ENCODE peak calls at places on chromosomes 6 and 20, in six cellular contexts. One of them, this sample, is unnamed.

GRCh38 chr20:54002741-54003140 is 67.7 kb downstream of the BCAS1 start:
- DNase-seq in H4: no peak
- DNase-seq in RPMI8226: no peak
- DNase-seq in Kasumi-1: no peak
- DNase-seq in lower lobe of right lung: no peak
- DNase-seq in posterior vena cava: no peak
- DNase-seq in this sample: no peak

GRCh38 chr6:78243519-78243918 is 590.7 kb downstream of the MEI4 start:
- DNase-seq in Kasumi-1: no peak
- DNase-seq in lower lobe of right lung: no peak
- DNase-seq in posterior vena cava: no peak
- DNase-seq in RPMI8226: no peak
- DNase-seq in H4: peak
- DNase-seq in this sample: no peak

GRCh38 chr20:33169176-33169794 is 1.3 kb downstream of the BPIFA2 start:
- DNase-seq in Kasumi-1: peak
- DNase-seq in posterior vena cava: peak
- DNase-seq in H4: no peak
- DNase-seq in lower lobe of right lung: no peak
- DNase-seq in RPMI8226: peak
- DNase-seq in this sample: no peak

GRCh38 chr20:47274449-47275108 is 81.9 kb downstream of the ZMYND8 start:
- DNase-seq in lower lobe of right lung: no peak
- DNase-seq in Kasumi-1: peak
- DNase-seq in H4: peak
- DNase-seq in RPMI8226: no peak
- DNase-seq in posterior vena cava: no peak
- DNase-seq in this sample: no peak

GRCh38 chr6:398065-398464 is 6.5 kb downstream of the IRF4 start:
- DNase-seq in RPMI8226: no peak
- DNase-seq in lower lobe of right lung: no peak
- DNase-seq in Kasumi-1: no peak
- DNase-seq in H4: no peak
- DNase-seq in posterior vena cava: no peak
- DNase-seq in this sample: no peak

GRCh38 chr6:142803027-142803426 is 141.9 kb downstream of the HIVEP2 start:
- DNase-seq in posterior vena cava: no peak
- DNase-seq in H4: no peak
- DNase-seq in lower lobe of right lung: no peak
- DNase-seq in RPMI8226: no peak
- DNase-seq in Kasumi-1: no peak
- DNase-seq in this sample: no peak

GRCh38 chr20:61295726-61296628 is 43.9 kb downstream of the CDH4 start:
- DNase-seq in lower lobe of right lung: no peak
- DNase-seq in posterior vena cava: no peak
- DNase-seq in Kasumi-1: no peak
- DNase-seq in RPMI8226: no peak
- DNase-seq in H4: no peak
- DNase-seq in this sample: no peak

GRCh38 chr6:88120635-88121034 is 45.5 kb downstream of the CNR1 start:
- DNase-seq in Kasumi-1: no peak
- DNase-seq in RPMI8226: no peak
- DNase-seq in lower lobe of right lung: no peak
- DNase-seq in H4: no peak
- DNase-seq in posterior vena cava: no peak
- DNase-seq in this sample: no peak

GRCh38 chr20:43985121-43985520 is 70.5 kb downstream of the TOX2 start:
- DNase-seq in RPMI8226: no peak
- DNase-seq in Kasumi-1: no peak
- DNase-seq in lower lobe of right lung: no peak
- DNase-seq in posterior vena cava: no peak
- DNase-seq in H4: no peak
- DNase-seq in this sample: no peak

GRCh38 chr6:168985705-168986104 is 267.9 kb downstream of the THBS2 start:
- DNase-seq in Kasumi-1: no peak
- DNase-seq in RPMI8226: no peak
- DNase-seq in lower lobe of right lung: no peak
- DNase-seq in H4: no peak
- DNase-seq in posterior vena cava: no peak
- DNase-seq in this sample: no peak

GRCh38 chr20:59988141-59988540 is 29.9 kb downstream of the CDH26 start:
- DNase-seq in H4: no peak
- DNase-seq in Kasumi-1: no peak
- DNase-seq in RPMI8226: no peak
- DNase-seq in lower lobe of right lung: peak
- DNase-seq in posterior vena cava: no peak
- DNase-seq in this sample: no peak

GRCh38 chr20:32737371-32738223 is 5.7 kb downstream of the COMMD7 start:
- DNase-seq in Kasumi-1: no peak
- DNase-seq in RPMI8226: no peak
- DNase-seq in lower lobe of right lung: no peak
- DNase-seq in posterior vena cava: no peak
- DNase-seq in H4: peak
- DNase-seq in this sample: no peak

GRCh38 chr6:31898200-31899011 is 908 bp upstream of the EHMT2 start:
- DNase-seq in H4: peak
- DNase-seq in lower lobe of right lung: no peak
- DNase-seq in RPMI8226: peak
- DNase-seq in Kasumi-1: peak
- DNase-seq in posterior vena cava: peak
- DNase-seq in this sample: no peak

GRCh38 chr20:63116412-63117106 is 99.4 kb downstream of the YTHDF1 start:
- DNase-seq in H4: no peak
- DNase-seq in lower lobe of right lung: peak
- DNase-seq in Kasumi-1: peak
- DNase-seq in RPMI8226: peak
- DNase-seq in posterior vena cava: peak
- DNase-seq in this sample: no peak

GRCh38 chr6:136103763-136104311 is 146.3 kb downstream of the MTFR2 start:
- DNase-seq in Kasumi-1: no peak
- DNase-seq in H4: no peak
- DNase-seq in RPMI8226: no peak
- DNase-seq in posterior vena cava: no peak
- DNase-seq in lower lobe of right lung: no peak
- DNase-seq in this sample: peak

GRCh38 chr6:117327149-117328004 is 62.0 kb downstream of the VGLL2 start:
- DNase-seq in posterior vena cava: no peak
- DNase-seq in RPMI8226: no peak
- DNase-seq in H4: no peak
- DNase-seq in lower lobe of right lung: no peak
- DNase-seq in Kasumi-1: no peak
- DNase-seq in this sample: no peak

GRCh38 chr6:67706388-67706787 is 928.7 kb upstream of the ADGRB3 start:
- DNase-seq in lower lobe of right lung: no peak
- DNase-seq in posterior vena cava: no peak
- DNase-seq in Kasumi-1: no peak
- DNase-seq in H4: no peak
- DNase-seq in RPMI8226: no peak
- DNase-seq in this sample: no peak

GRCh38 chr6:32983493-32983848 is 15.1 kb downstream of the BRD2 start:
- DNase-seq in H4: no peak
- DNase-seq in RPMI8226: no peak
- DNase-seq in lower lobe of right lung: no peak
- DNase-seq in Kasumi-1: no peak
- DNase-seq in posterior vena cava: no peak
- DNase-seq in this sample: no peak

GRCh38 chr6:2412731-2413130 is 167.3 kb upstream of the GMDS start:
- DNase-seq in Kasumi-1: no peak
- DNase-seq in RPMI8226: no peak
- DNase-seq in lower lobe of right lung: no peak
- DNase-seq in posterior vena cava: no peak
- DNase-seq in H4: no peak
- DNase-seq in this sample: no peak

GRCh38 chr20:11654766-11655165 is 262.9 kb upstream of the BTBD3 start:
- DNase-seq in H4: no peak
- DNase-seq in Kasumi-1: no peak
- DNase-seq in RPMI8226: no peak
- DNase-seq in lower lobe of right lung: no peak
- DNase-seq in posterior vena cava: no peak
- DNase-seq in this sample: no peak

GRCh38 chr20:45469336-45470261 is at the start of gene WFDC2:
- DNase-seq in Kasumi-1: no peak
- DNase-seq in RPMI8226: no peak
- DNase-seq in H4: no peak
- DNase-seq in lower lobe of right lung: peak
- DNase-seq in posterior vena cava: no peak
- DNase-seq in this sample: no peak

GRCh38 chr6:83258517-83258916 is 65.4 kb downstream of the RWDD2A start:
- DNase-seq in lower lobe of right lung: no peak
- DNase-seq in RPMI8226: no peak
- DNase-seq in Kasumi-1: no peak
- DNase-seq in posterior vena cava: no peak
- DNase-seq in H4: no peak
- DNase-seq in this sample: no peak

GRCh38 chr20:58715709-58716475 is 23.3 kb downstream of the NPEPL1 start:
- DNase-seq in RPMI8226: no peak
- DNase-seq in lower lobe of right lung: no peak
- DNase-seq in H4: no peak
- DNase-seq in posterior vena cava: peak
- DNase-seq in Kasumi-1: no peak
- DNase-seq in this sample: peak

GRCh38 chr6:107173779-107174178 is 58.5 kb upstream of the BEND3 start:
- DNase-seq in posterior vena cava: no peak
- DNase-seq in H4: no peak
- DNase-seq in lower lobe of right lung: no peak
- DNase-seq in Kasumi-1: no peak
- DNase-seq in RPMI8226: no peak
- DNase-seq in this sample: no peak

GRCh38 chr6:37516076-37516919 is 16.6 kb upstream of the CCDC167 start:
- DNase-seq in Kasumi-1: no peak
- DNase-seq in RPMI8226: peak
- DNase-seq in H4: peak
- DNase-seq in posterior vena cava: no peak
- DNase-seq in lower lobe of right lung: peak
- DNase-seq in this sample: no peak

GRCh38 chr6:10465633-10466499 is 51.0 kb upstream of the TFAP2A start:
- DNase-seq in posterior vena cava: no peak
- DNase-seq in H4: peak
- DNase-seq in RPMI8226: peak
- DNase-seq in Kasumi-1: peak
- DNase-seq in lower lobe of right lung: no peak
- DNase-seq in this sample: no peak

GRCh38 chr20:53901064-53901463 is 169.3 kb downstream of the BCAS1 start:
- DNase-seq in posterior vena cava: no peak
- DNase-seq in lower lobe of right lung: no peak
- DNase-seq in Kasumi-1: no peak
- DNase-seq in H4: no peak
- DNase-seq in RPMI8226: no peak
- DNase-seq in this sample: no peak

GRCh38 chr20:34222208-34222607 is 19.0 kb upstream of the ASIP start:
- DNase-seq in lower lobe of right lung: no peak
- DNase-seq in H4: peak
- DNase-seq in posterior vena cava: no peak
- DNase-seq in RPMI8226: no peak
- DNase-seq in Kasumi-1: no peak
- DNase-seq in this sample: no peak

GRCh38 chr20:32285082-32285620 is 7.7 kb downstream of the KIF3B start:
- DNase-seq in lower lobe of right lung: no peak
- DNase-seq in Kasumi-1: no peak
- DNase-seq in H4: no peak
- DNase-seq in posterior vena cava: no peak
- DNase-seq in RPMI8226: no peak
- DNase-seq in this sample: no peak

This sample was measured in cardiac septum.